ENCODE peak calls at places on chromosomes 13 and 19, in four cellular contexts. Y, W, V and N are unnamed samples.

GRCh38 chr13:44660050-44660449 is 83.9 kb upstream of the TSC22D1 start:
- DNase-seq in Y (no peak), V (no peak), W (no peak), N (no peak)

GRCh38 chr13:66962953-66963352 is 267.2 kb downstream of the PCDH9 start:
- DNase-seq in V (no peak), Y (no peak), W (no peak), N (no peak)

GRCh38 chr19:33771308-33772101 is 25.2 kb upstream of the KCTD15 start:
- DNase-seq in V (peak), Y (peak), W (no peak), N (peak)

GRCh38 chr19:33387351-33388230 is 14.1 kb downstream of the CEBPG start:
- DNase-seq in Y (no peak), W (no peak), V (no peak), N (no peak)

GRCh38 chr19:4061683-4062575 is 4.8 kb downstream of the ZBTB7A start:
- DNase-seq in Y (no peak), V (no peak), W (no peak), N (no peak)

GRCh38 chr19:55657004-55657747 is 2.3 kb downstream of the U2AF2 start:
- DNase-seq in Y (peak), V (no peak), W (no peak), N (no peak)

GRCh38 chr13:24234200-24234915 is 73.8 kb downstream of the SPATA13 start:
- DNase-seq in V (no peak), W (no peak), Y (no peak), N (no peak)

GRCh38 chr13:113669231-113669870 is 2.3 kb downstream of the GRK1 start:
- DNase-seq in Y (no peak), V (peak), W (no peak), N (no peak)

GRCh38 chr13:64778002-64778401 is 2452.1 kb downstream of the PCDH9 start:
- DNase-seq in V (no peak), Y (no peak), W (no peak), N (no peak)

GRCh38 chr19:55418185-55418584 is 10.6 kb upstream of the UBE2S start:
- DNase-seq in Y (peak), W (no peak), V (peak), N (peak)

GRCh38 chr19:46716013-46716671 is 772 bp downstream of the PRKD2 start:
- DNase-seq in W (no peak), V (peak), Y (peak), N (no peak)

GRCh38 chr19:40503300-40503699 is 36.5 kb downstream of the SPTBN4 start:
- DNase-seq in W (no peak), V (peak), Y (peak), N (no peak)

GRCh38 chr19:40740747-40741146 is 9.5 kb downstream of the ACTMAP start:
- DNase-seq in W (no peak), V (no peak), Y (no peak), N (no peak)

GRCh38 chr19:57245066-57245465 is 4.6 kb downstream of the ZNF805 start:
- DNase-seq in Y (no peak), W (no peak), V (no peak), N (no peak)

GRCh38 chr19:44592451-44592890 is 20.9 kb upstream of the IGSF23 start:
- DNase-seq in W (no peak), V (no peak), Y (peak), N (no peak)

GRCh38 chr13:92951273-92951820 is 275.3 kb upstream of the GPC6 start:
- DNase-seq in W (no peak), V (no peak), Y (no peak), N (no peak)

GRCh38 chr19:2491130-2491801 is 15.3 kb downstream of the GADD45B start:
- DNase-seq in V (no peak), W (no peak), Y (no peak), N (no peak)

GRCh38 chr19:8251025-8251472 is 41.9 kb downstream of the CERS4 start:
- DNase-seq in V (no peak), W (no peak), Y (no peak), N (no peak)

GRCh38 chr13:99053636-99054233 is 75.9 kb upstream of the DOCK9 start:
- DNase-seq in Y (peak), V (no peak), W (no peak), N (no peak)

GRCh38 chr13:99653526-99653925 is 152.3 kb downstream of the TM9SF2 start:
- DNase-seq in V (no peak), W (no peak), Y (no peak), N (no peak)

GRCh38 chr13:99432637-99433542 is 68.4 kb upstream of the TM9SF2 start:
- DNase-seq in Y (peak), V (peak), W (peak), N (peak)

GRCh38 chr19:6849876-6850275 is 37.5 kb upstream of the ADGRE1 start:
- DNase-seq in Y (no peak), V (no peak), W (no peak), N (no peak)

GRCh38 chr19:869245-870177 is 10.0 kb downstream of the CFD start:
- DNase-seq in V (no peak), Y (peak), W (no peak), N (no peak)

GRCh38 chr19:55131421-55131820 is 14.0 kb upstream of the PPP1R12C start:
- DNase-seq in V (no peak), Y (no peak), W (no peak), N (no peak)

GRCh38 chr19:42601811-42602443 is 7.2 kb upstream of the CEACAM8 start:
- DNase-seq in W (no peak), Y (peak), V (peak), N (peak)

GRCh38 chr19:34675250-34675649 is 1.7 kb downstream of the SCGB2B2 start:
- DNase-seq in W (no peak), V (no peak), Y (no peak), N (no peak)

GRCh38 chr19:17755533-17755885 is 4.2 kb downstream of the FCHO1 start:
- DNase-seq in Y (no peak), V (no peak), W (no peak), N (no peak)

GRCh38 chr19:17753976-17754375 is 2.7 kb downstream of the FCHO1 start:
- DNase-seq in W (no peak), V (peak), Y (no peak), N (no peak)

GRCh38 chr19:17757125-17757524 is 5.8 kb downstream of the FCHO1 start:
- DNase-seq in V (no peak), W (no peak), Y (no peak), N (no peak)

GRCh38 chr19:17754634-17755532 is 3.6 kb downstream of the FCHO1 start:
- DNase-seq in Y (no peak), V (no peak), W (peak), N (no peak)

DNA sequence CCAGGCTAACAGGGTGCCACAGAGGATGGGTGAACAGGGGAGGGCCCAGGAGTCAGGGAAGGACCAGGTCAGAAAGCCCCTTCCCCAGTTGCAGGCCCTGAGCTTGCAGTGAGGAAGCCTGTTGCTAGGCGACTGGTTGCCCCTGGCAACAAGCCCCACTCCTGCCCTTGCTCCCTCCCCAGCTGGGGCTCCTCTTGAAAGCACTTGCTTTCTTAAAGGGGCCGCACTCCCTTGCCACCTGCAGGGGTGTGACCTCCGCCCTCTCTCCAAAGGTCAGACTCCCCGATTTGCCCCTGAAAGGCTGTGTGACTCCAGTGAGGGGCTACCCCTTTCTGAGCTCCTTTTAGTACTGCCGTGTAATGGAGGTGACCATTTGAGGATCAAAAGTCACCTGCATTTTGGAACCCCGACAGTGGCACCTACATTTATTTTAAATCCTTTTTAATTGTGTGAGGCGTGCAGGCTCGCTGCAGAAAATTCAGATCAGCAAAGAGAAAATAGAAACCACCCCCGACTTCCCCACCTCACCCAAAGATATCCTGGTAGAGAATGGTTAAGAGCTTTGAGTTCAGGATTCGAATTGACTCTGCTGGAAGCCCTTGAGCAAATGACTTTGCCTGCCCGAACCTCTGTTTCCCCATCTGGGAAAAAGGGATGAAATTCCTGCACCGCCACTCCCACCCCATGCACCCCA is 4.8 kb downstream of the FCHO1 start:
- DNase-seq in W (peak), V (peak), Y (peak), N (no peak)
- TF ChIP-seq CBFB in W (no peak), V (no peak), Y (no peak), N (no peak)

GRCh38 chr13:68050746-68051145 is 820.6 kb upstream of the PCDH9 start:
- DNase-seq in V (no peak), W (no peak), Y (no peak), N (no peak)
- TF ChIP-seq CBFB in V (no peak), W (no peak), Y (no peak), N (no peak)

GRCh38 chr19:51031880-51032225 is 2.9 kb downstream of the KLK12 start:
- DNase-seq in W (no peak), Y (no peak), V (no peak), N (no peak)

GRCh38 chr19:51036519-51036918 is 1.7 kb upstream of the KLK12 start:
- DNase-seq in W (no peak), V (no peak), Y (peak), N (no peak)

GRCh38 chr19:51030631-51031030 is 4.2 kb downstream of the KLK12 start:
- DNase-seq in V (no peak), W (no peak), Y (no peak), N (no peak)

GRCh38 chr19:51031220-51031879 is 3.5 kb downstream of the KLK12 start:
- DNase-seq in Y (no peak), V (no peak), W (no peak), N (no peak)

GRCh38 chr19:51034704-51035103 is at the start of gene KLK12:
- DNase-seq in Y (no peak), W (no peak), V (no peak), N (no peak)
- TF ChIP-seq CBFB in Y (no peak), W (no peak), V (no peak), N (no peak)

DNA sequence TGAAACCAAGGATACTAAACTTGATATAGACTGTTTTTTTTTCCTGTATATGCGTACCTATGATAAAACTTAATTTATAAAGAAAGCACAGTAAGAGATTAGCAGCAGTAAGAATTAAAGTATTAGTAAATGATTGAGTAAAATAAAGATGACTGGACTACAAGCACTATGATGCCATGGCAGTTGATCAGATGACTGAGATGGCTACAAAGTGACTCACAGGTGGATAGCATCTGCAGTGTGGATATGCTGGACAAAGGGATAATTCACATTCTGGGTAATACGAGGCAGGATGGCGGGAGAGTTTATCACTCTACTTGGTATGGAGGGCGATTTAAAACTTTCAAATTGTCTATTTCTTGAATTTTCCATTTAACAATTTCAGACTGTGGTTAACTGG is 11.8 kb downstream of the HTR2A start:
- DNase-seq in W (no peak), V (no peak), Y (no peak), N (no peak)
- TF ChIP-seq CBFB in W (no peak), V (no peak), Y (no peak), N (no peak)

GRCh38 chr13:110126391-110126961 is 180.5 kb downstream of the COL4A1 start:
- DNase-seq in W (no peak), Y (no peak), V (no peak), N (no peak)
- TF ChIP-seq CBFB in W (no peak), Y (no peak), V (no peak), N (no peak)